ENCODE peak calls at places on chromosomes 6 and 20, in five cellular contexts. One of them, this sample, is unnamed.

GRCh38 chr20:12173333-12173732 is 255.6 kb downstream of the BTBD3 start:
- DNase-seq in HepG2: no peak
- DNase-seq in SK-N-SH: no peak
- DNase-seq in H1: no peak
- DNase-seq in GM12878: no peak
- DNase-seq in this sample: no peak

GRCh38 chr6:169828176-169828575 is 76.8 kb downstream of the ERMARD start:
- DNase-seq in HepG2: no peak
- DNase-seq in SK-N-SH: no peak
- DNase-seq in H1: peak; percentile 36
- DNase-seq in GM12878: no peak
- DNase-seq in this sample: no peak

GRCh38 chr6:118768904-118769325 is 117.5 kb upstream of the CEP85L start:
- DNase-seq in HepG2: no peak
- DNase-seq in SK-N-SH: no peak
- DNase-seq in H1: no peak
- DNase-seq in GM12878: no peak
- DNase-seq in this sample: no peak

GRCh38 chr6:21967282-21967681 is 329.6 kb downstream of the PRL start:
- DNase-seq in HepG2: no peak
- DNase-seq in SK-N-SH: no peak
- DNase-seq in H1: no peak
- DNase-seq in GM12878: no peak
- DNase-seq in this sample: no peak

GRCh38 chr6:158011980-158012566 is 30.4 kb downstream of the SYNJ2 start:
- DNase-seq in HepG2: no peak
- DNase-seq in SK-N-SH: no peak
- DNase-seq in H1: no peak
- DNase-seq in GM12878: no peak
- DNase-seq in this sample: no peak

GRCh38 chr6:148831531-148831930 is 84.7 kb downstream of the UST start:
- DNase-seq in HepG2: no peak
- DNase-seq in SK-N-SH: no peak
- DNase-seq in H1: no peak
- DNase-seq in GM12878: no peak
- DNase-seq in this sample: no peak

GRCh38 chr6:112560651-112561050 is 213.5 kb downstream of the RFPL4B start:
- DNase-seq in HepG2: no peak
- DNase-seq in SK-N-SH: no peak
- DNase-seq in H1: no peak
- DNase-seq in GM12878: no peak
- DNase-seq in this sample: peak; percentile 0

GRCh38 chr6:47428746-47429664 is 48.6 kb upstream of the CD2AP start:
- DNase-seq in HepG2: no peak
- DNase-seq in SK-N-SH: no peak
- DNase-seq in H1: peak; percentile 61
- DNase-seq in GM12878: no peak
- DNase-seq in this sample: no peak

GRCh38 chr6:2971420-2972218 is at the start of gene SERPINB6:
- DNase-seq in HepG2: peak; percentile 38
- DNase-seq in SK-N-SH: peak; percentile 84
- DNase-seq in H1: peak; percentile 63
- DNase-seq in GM12878: no peak
- DNase-seq in this sample: peak; percentile 53

GRCh38 chr6:99338188-99338587 is 11.3 kb downstream of the FAXC start:
- DNase-seq in HepG2: no peak
- DNase-seq in SK-N-SH: no peak
- DNase-seq in H1: no peak
- DNase-seq in GM12878: no peak
- DNase-seq in this sample: no peak

GRCh38 chr20:41480054-41480770 is 113.6 kb upstream of the EMILIN3 start:
- DNase-seq in HepG2: no peak
- DNase-seq in SK-N-SH: no peak
- DNase-seq in H1: no peak
- DNase-seq in GM12878: no peak
- DNase-seq in this sample: no peak

GRCh38 chr6:30006170-30007131 is 54.6 kb upstream of the POLR1H start:
- DNase-seq in HepG2: no peak
- DNase-seq in SK-N-SH: peak; percentile 19
- DNase-seq in H1: peak; percentile 60
- DNase-seq in GM12878: no peak
- DNase-seq in this sample: no peak

GRCh38 chr6:161327360-161327953 is 53.6 kb upstream of the AGPAT4 start:
- DNase-seq in HepG2: no peak
- DNase-seq in SK-N-SH: no peak
- DNase-seq in H1: no peak
- DNase-seq in GM12878: no peak
- DNase-seq in this sample: no peak

GRCh38 chr6:11535801-11536230 is 1.7 kb upstream of the TMEM170B start:
- DNase-seq in HepG2: peak; percentile 39
- DNase-seq in SK-N-SH: no peak
- DNase-seq in H1: no peak
- DNase-seq in GM12878: no peak
- DNase-seq in this sample: no peak

GRCh38 chr6:111648100-111648499 is 42.4 kb upstream of the TRAF3IP2 start:
- DNase-seq in HepG2: no peak
- DNase-seq in SK-N-SH: no peak
- DNase-seq in H1: no peak
- DNase-seq in GM12878: no peak
- DNase-seq in this sample: no peak

GRCh38 chr6:142913511-142914047 is 31.4 kb downstream of the HIVEP2 start:
- DNase-seq in HepG2: no peak
- DNase-seq in SK-N-SH: no peak
- DNase-seq in H1: no peak
- DNase-seq in GM12878: peak; percentile 94
- DNase-seq in this sample: no peak

GRCh38 chr20:33793011-33793931 is 17.9 kb upstream of the CHMP4B start:
- DNase-seq in HepG2: peak; percentile 40
- DNase-seq in SK-N-SH: no peak
- DNase-seq in H1: no peak
- DNase-seq in GM12878: no peak
- DNase-seq in this sample: no peak

GRCh38 chr20:61966492-61967244 is 99.0 kb downstream of the TAF4 start:
- DNase-seq in HepG2: peak; percentile 39
- DNase-seq in SK-N-SH: no peak
- DNase-seq in H1: peak; percentile 45
- DNase-seq in GM12878: no peak
- DNase-seq in this sample: no peak

GRCh38 chr6:154229796-154230195 is 126.8 kb downstream of the IPCEF1 start:
- DNase-seq in HepG2: no peak
- DNase-seq in SK-N-SH: no peak
- DNase-seq in H1: no peak
- DNase-seq in GM12878: no peak
- DNase-seq in this sample: no peak

GRCh38 chr6:10610289-10610688 is 84.1 kb downstream of the C6orf52 start:
- DNase-seq in HepG2: no peak
- DNase-seq in SK-N-SH: no peak
- DNase-seq in H1: no peak
- DNase-seq in GM12878: no peak
- DNase-seq in this sample: no peak

GRCh38 chr20:63017076-63017825 is 10.5 kb upstream of the BHLHE23 start:
- DNase-seq in HepG2: no peak
- DNase-seq in SK-N-SH: no peak
- DNase-seq in H1: no peak
- DNase-seq in GM12878: no peak
- DNase-seq in this sample: no peak

GRCh38 chr6:33945931-33946330 is 142.1 kb upstream of the MLN start:
- DNase-seq in HepG2: no peak
- DNase-seq in SK-N-SH: no peak
- DNase-seq in H1: no peak
- DNase-seq in GM12878: no peak
- DNase-seq in this sample: no peak

GRCh38 chr20:3093861-3094361 is 9.4 kb upstream of the AVP start:
- DNase-seq in HepG2: no peak
- DNase-seq in SK-N-SH: no peak
- DNase-seq in H1: no peak
- DNase-seq in GM12878: no peak
- DNase-seq in this sample: no peak

GRCh38 chr6:37838209-37838921 is 18.8 kb downstream of the ZFAND3 start:
- DNase-seq in HepG2: no peak
- DNase-seq in SK-N-SH: no peak
- DNase-seq in H1: no peak
- DNase-seq in GM12878: no peak
- DNase-seq in this sample: no peak

GRCh38 chr6:36594029-36594815 is at the start of gene SRSF3:
- DNase-seq in HepG2: peak; percentile 98
- DNase-seq in SK-N-SH: peak; percentile 92
- DNase-seq in H1: peak; percentile 95
- DNase-seq in GM12878: peak; percentile 90
- DNase-seq in this sample: peak; percentile 86

GRCh38 chr20:37329481-37330165 is 16.3 kb upstream of the SRC start:
- DNase-seq in HepG2: peak; percentile 60
- DNase-seq in SK-N-SH: no peak
- DNase-seq in H1: no peak
- DNase-seq in GM12878: no peak
- DNase-seq in this sample: no peak

GRCh38 chr20:22248052-22248667 is 336.2 kb downstream of the FOXA2 start:
- DNase-seq in HepG2: peak; percentile 35
- DNase-seq in SK-N-SH: peak; percentile 27
- DNase-seq in H1: peak; percentile 61
- DNase-seq in GM12878: no peak
- DNase-seq in this sample: peak; percentile 24

GRCh38 chr20:21901470-21902275 is 196.2 kb downstream of the PAX1 start:
- DNase-seq in HepG2: no peak
- DNase-seq in SK-N-SH: no peak
- DNase-seq in H1: no peak
- DNase-seq in GM12878: no peak
- DNase-seq in this sample: no peak

GRCh38 chr6:166424431-166424830 is 41.7 kb upstream of the MPC1 start:
- DNase-seq in HepG2: no peak
- DNase-seq in SK-N-SH: no peak
- DNase-seq in H1: no peak
- DNase-seq in GM12878: no peak
- DNase-seq in this sample: no peak

GRCh38 chr6:110537208-110538123 is 61.1 kb upstream of the SLC22A16 start:
- DNase-seq in HepG2: peak; percentile 73
- DNase-seq in SK-N-SH: no peak
- DNase-seq in H1: no peak
- DNase-seq in GM12878: no peak
- DNase-seq in this sample: peak; percentile 45

GRCh38 chr6:24330137-24330732 is 27.6 kb downstream of the DCDC2 start:
- DNase-seq in HepG2: peak; percentile 99
- DNase-seq in SK-N-SH: no peak
- DNase-seq in H1: no peak
- DNase-seq in GM12878: no peak
- DNase-seq in this sample: no peak

GRCh38 chr6:21061892-21062291 is 527.6 kb downstream of the CDKAL1 start:
- DNase-seq in HepG2: peak; percentile 15
- DNase-seq in SK-N-SH: no peak
- DNase-seq in H1: no peak
- DNase-seq in GM12878: no peak
- DNase-seq in this sample: no peak

GRCh38 chr6:94389218-94389617 is 969.9 kb upstream of the EPHA7 start:
- DNase-seq in HepG2: no peak
- DNase-seq in SK-N-SH: no peak
- DNase-seq in H1: no peak
- DNase-seq in GM12878: no peak
- DNase-seq in this sample: no peak

GRCh38 chr6:3205913-3206312 is 21.5 kb downstream of the TUBB2B start:
- DNase-seq in HepG2: no peak
- DNase-seq in SK-N-SH: no peak
- DNase-seq in H1: no peak
- DNase-seq in GM12878: no peak
- DNase-seq in this sample: no peak

GRCh38 chr6:131867744-131868143 is 59.9 kb downstream of the ENPP1 start:
- DNase-seq in HepG2: peak; percentile 92
- DNase-seq in SK-N-SH: no peak
- DNase-seq in H1: no peak
- DNase-seq in GM12878: no peak
- DNase-seq in this sample: no peak

DNA sequence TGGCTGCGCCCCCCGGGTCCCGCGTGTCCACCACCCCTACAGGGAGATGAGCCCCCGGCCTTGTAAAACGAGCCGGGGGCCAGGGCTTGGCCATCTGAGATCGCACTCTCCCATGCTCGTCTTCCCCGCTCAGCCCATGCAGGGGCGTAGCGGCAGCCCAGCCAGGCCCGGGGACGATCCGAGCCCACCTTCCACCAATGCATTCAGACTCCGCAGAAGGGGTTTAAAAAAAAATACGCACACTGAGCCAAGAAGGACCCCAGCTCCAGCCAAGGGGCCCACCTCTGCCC is 350 bp downstream of the GSTA4 start:
- DNase-seq in HepG2: no peak
- DNase-seq in SK-N-SH: peak; percentile 64
- DNase-seq in H1: no peak
- DNase-seq in GM12878: no peak
- DNase-seq in this sample: no peak
- TF ChIP-seq CHD2 in HepG2: no peak
- TF ChIP-seq CHD2 in SK-N-SH: no peak
- TF ChIP-seq CHD2 in H1: no peak
- TF ChIP-seq CHD2 in GM12878: no peak
- TF ChIP-seq CHD2 in this sample: no peak

DNA sequence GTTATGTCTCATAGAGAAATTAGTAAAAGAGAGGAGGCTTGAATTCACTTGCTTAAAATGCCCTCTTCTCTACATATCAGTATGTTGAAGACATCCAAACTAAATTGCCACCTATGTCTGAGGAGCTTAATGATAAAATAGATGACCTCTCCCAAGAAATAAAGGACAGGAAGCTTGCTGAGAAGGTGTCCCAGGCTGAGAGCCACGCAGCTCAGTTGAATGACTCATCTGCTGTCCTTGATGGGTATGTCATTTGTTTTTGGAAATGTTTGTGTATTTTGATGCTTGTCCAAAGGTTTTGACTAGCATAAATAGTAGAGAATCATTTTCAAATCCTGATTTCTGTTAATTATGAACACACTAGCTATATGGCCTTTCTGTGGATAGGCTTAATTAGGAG is 307.7 kb downstream of the ARHGAP18 start:
- DNase-seq in HepG2: no peak
- DNase-seq in SK-N-SH: no peak
- DNase-seq in H1: no peak
- DNase-seq in GM12878: no peak
- DNase-seq in this sample: no peak
- TF ChIP-seq CHD2 in HepG2: no peak
- TF ChIP-seq CHD2 in SK-N-SH: no peak
- TF ChIP-seq CHD2 in H1: no peak
- TF ChIP-seq CHD2 in GM12878: no peak
- TF ChIP-seq CHD2 in this sample: no peak

GRCh38 chr20:46999821-47000465 is 105.3 kb downstream of the EYA2 start:
- DNase-seq in HepG2: no peak
- DNase-seq in SK-N-SH: no peak
- DNase-seq in H1: no peak
- DNase-seq in GM12878: no peak
- DNase-seq in this sample: no peak
- TF ChIP-seq CHD2 in HepG2: no peak
- TF ChIP-seq CHD2 in SK-N-SH: no peak
- TF ChIP-seq CHD2 in H1: no peak
- TF ChIP-seq CHD2 in GM12878: no peak
- TF ChIP-seq CHD2 in this sample: no peak

DNA sequence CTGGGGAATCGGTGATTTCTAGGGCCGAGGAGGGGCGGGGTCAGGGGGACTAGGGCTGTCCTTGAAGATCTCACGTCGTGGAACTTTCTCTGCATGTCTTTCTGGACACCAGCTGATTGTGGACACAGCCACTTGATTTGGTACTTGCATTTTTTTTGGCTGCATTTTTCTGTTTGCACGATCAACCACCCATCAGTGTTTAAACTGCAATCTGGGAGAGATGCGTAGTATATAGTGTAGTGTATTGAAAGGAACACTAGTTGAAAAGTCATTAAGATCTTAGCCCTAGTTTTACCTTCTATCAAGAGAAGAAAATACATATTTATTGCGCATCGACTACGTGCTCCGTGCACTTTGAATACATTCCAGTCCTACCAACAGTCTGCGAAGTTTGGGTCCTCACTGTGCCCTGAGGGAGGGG is 655 bp downstream of the NT5DC1 start:
- DNase-seq in HepG2: no peak
- DNase-seq in SK-N-SH: no peak
- DNase-seq in H1: no peak
- DNase-seq in GM12878: no peak
- DNase-seq in this sample: no peak
- TF ChIP-seq CHD2 in HepG2: no peak
- TF ChIP-seq CHD2 in SK-N-SH: no peak
- TF ChIP-seq CHD2 in H1: no peak
- TF ChIP-seq CHD2 in GM12878: no peak
- TF ChIP-seq CHD2 in this sample: no peak

This sample was measured in A549.